ENCODE peak calls at places on chromosomes 4 and X, in four cellular contexts. D is stimulated activated CD8-positive, alpha-beta memory T cell treated with anti-CD3 and anti-CD28 coated beads, Interleukin-7, amount 100 ng/mL, for 24 hours; Q is NCI-H2081; E is NCI-H1092 treated with DMSO at 0.1 percent for 48 hours. O is an unnamed sample.

GRCh38 chr4:10962246-10962645 is 277.7 kb upstream of the CLNK start:
- DNase-seq in E (no peak), Q (no peak), D (no peak), O (no peak)

GRCh38 chr4:85452073-85452764 is 22.7 kb upstream of the ARHGAP24 start:
- DNase-seq in D (no peak), Q (no peak), E (no peak), O (no peak)

GRCh38 chr4:138967313-138967712 is 48.3 kb upstream of the NOCT start:
- DNase-seq in Q (no peak), E (no peak), D (no peak), O (no peak)

GRCh38 chr4:180099962-180100361 is 2143.2 kb upstream of the TENM3 start:
- DNase-seq in D (no peak), Q (no peak), E (no peak), O (no peak)

GRCh38 chr4:47510506-47511143 is 25.6 kb downstream of the ATP10D start:
- DNase-seq in D (no peak), Q (no peak), E (no peak), O (no peak)

GRCh38 chrX:101659601-101660063 is at the start of gene ARMCX2:
- DNase-seq in D (no peak), E (peak), Q (no peak), O (no peak)

GRCh38 chrX:115561605-115562491 is 874 bp downstream of the PLS3 start:
- DNase-seq in Q (peak), E (peak), D (no peak), O (no peak)

GRCh38 chrX:8755813-8756212 is 23.9 kb upstream of the ANOS1 start:
- DNase-seq in D (no peak), Q (no peak), E (no peak), O (no peak)

GRCh38 chrX:104284407-104285000 is 29.8 kb upstream of the ESX1 start:
- DNase-seq in Q (no peak), E (no peak), D (no peak), O (no peak)

GRCh38 chr4:148926861-148927260 is 484.6 kb upstream of the NR3C2 start:
- DNase-seq in D (no peak), Q (peak), E (no peak), O (no peak)

GRCh38 chrX:3345281-3346081 is 971 bp downstream of the MXRA5 start:
- DNase-seq in D (no peak), E (no peak), Q (no peak), O (no peak)

GRCh38 chr4:76539979-76540378 is 105.0 kb downstream of the SHROOM3 start:
- DNase-seq in Q (no peak), E (no peak), D (no peak), O (no peak)

GRCh38 chrX:7889680-7890079 is 37.5 kb downstream of the PNPLA4 start:
- DNase-seq in D (no peak), E (no peak), Q (no peak), O (no peak)

GRCh38 chr4:16106956-16107355 is 23.1 kb upstream of the PROM1 start:
- DNase-seq in D (no peak), Q (no peak), E (no peak), O (no peak)

GRCh38 chr4:127203561-127204260 is 429.0 kb upstream of the INTU start:
- DNase-seq in Q (no peak), D (no peak), E (no peak), O (no peak)

GRCh38 chr4:15366660-15367059 is 61.2 kb upstream of the C1QTNF7 start:
- DNase-seq in Q (no peak), D (no peak), E (no peak), O (no peak)